ENCODE peak calls at places on chromosomes 3 and 15, in five cellular contexts. One of them, this sample, is unnamed. For H3K4me1, the result is how much of the 10 kb centered on the place peaks cover.

GRCh38 chr3:126121632-126122031 is 37.7 kb upstream of the SLC41A3 start:
- DNase-seq in esophagus muscularis mucosa: peak
- DNase-seq in stomach: peak
- DNase-seq in adrenal gland: no peak
- DNase-seq in heart left ventricle: peak
- DNase-seq in this sample: no peak

GRCh38 chr15:91866971-91867372 is 13.5 kb downstream of the SLCO3A1 start:
- DNase-seq in adrenal gland: peak
- DNase-seq in stomach: no peak
- DNase-seq in heart left ventricle: peak
- DNase-seq in esophagus muscularis mucosa: no peak
- DNase-seq in this sample: peak

GRCh38 chr3:195150194-195151118 is 120.5 kb downstream of the XXYLT1 start:
- DNase-seq in esophagus muscularis mucosa: no peak
- DNase-seq in adrenal gland: peak
- DNase-seq in heart left ventricle: peak
- DNase-seq in stomach: peak
- DNase-seq in this sample: peak

GRCh38 chr3:126982125-126982521 is 792 bp upstream of the PLXNA1 start:
- DNase-seq in adrenal gland: no peak
- DNase-seq in heart left ventricle: no peak
- DNase-seq in esophagus muscularis mucosa: no peak
- DNase-seq in stomach: no peak
- DNase-seq in this sample: no peak

GRCh38 chr3:112973325-112974177 is 1.4 kb downstream of the CD200R1 start:
- DNase-seq in esophagus muscularis mucosa: no peak
- DNase-seq in heart left ventricle: no peak
- DNase-seq in stomach: no peak
- DNase-seq in adrenal gland: no peak
- DNase-seq in this sample: no peak

GRCh38 chr3:65348596-65348995 is 660.8 kb upstream of the ADAMTS9 start:
- DNase-seq in stomach: no peak
- DNase-seq in adrenal gland: no peak
- DNase-seq in esophagus muscularis mucosa: no peak
- DNase-seq in heart left ventricle: no peak
- DNase-seq in this sample: no peak

GRCh38 chr3:167575000-167575399 is 78.7 kb downstream of the WDR49 start:
- DNase-seq in stomach: no peak
- DNase-seq in adrenal gland: no peak
- DNase-seq in esophagus muscularis mucosa: no peak
- DNase-seq in heart left ventricle: no peak
- DNase-seq in this sample: no peak

GRCh38 chr3:120894285-120894684 is 13.7 kb upstream of the STXBP5L start:
- DNase-seq in heart left ventricle: no peak
- DNase-seq in adrenal gland: no peak
- DNase-seq in stomach: no peak
- DNase-seq in esophagus muscularis mucosa: no peak
- DNase-seq in this sample: peak

GRCh38 chr3:168952551-168952950 is 711.0 kb downstream of the MECOM start:
- DNase-seq in esophagus muscularis mucosa: no peak
- DNase-seq in heart left ventricle: no peak
- DNase-seq in stomach: no peak
- DNase-seq in adrenal gland: no peak
- DNase-seq in this sample: no peak

GRCh38 chr15:65219137-65219536 is 7.9 kb upstream of the CILP start:
- DNase-seq in heart left ventricle: no peak
- DNase-seq in adrenal gland: no peak
- DNase-seq in stomach: no peak
- DNase-seq in esophagus muscularis mucosa: no peak
- DNase-seq in this sample: no peak

GRCh38 chr15:97993310-97993738 is 32.8 kb downstream of the ARRDC4 start:
- DNase-seq in stomach: no peak
- DNase-seq in esophagus muscularis mucosa: no peak
- DNase-seq in adrenal gland: no peak
- DNase-seq in heart left ventricle: no peak
- DNase-seq in this sample: no peak

GRCh38 chr15:62777657-62778056 is 264.9 kb upstream of the TPM1 start:
- DNase-seq in heart left ventricle: no peak
- DNase-seq in esophagus muscularis mucosa: no peak
- DNase-seq in adrenal gland: no peak
- DNase-seq in stomach: no peak
- DNase-seq in this sample: no peak

GRCh38 chr3:184176377-184177330 is 2.0 kb downstream of the AP2M1 start:
- DNase-seq in heart left ventricle: peak
- DNase-seq in stomach: peak
- DNase-seq in adrenal gland: peak
- DNase-seq in esophagus muscularis mucosa: no peak
- DNase-seq in this sample: peak

GRCh38 chr3:177629276-177629675 is 432.0 kb upstream of the TBL1XR1 start:
- DNase-seq in stomach: no peak
- DNase-seq in heart left ventricle: no peak
- DNase-seq in adrenal gland: no peak
- DNase-seq in esophagus muscularis mucosa: no peak
- DNase-seq in this sample: no peak

GRCh38 chr3:124659175-124659574 is 71.1 kb upstream of the UMPS start:
- DNase-seq in adrenal gland: no peak
- DNase-seq in heart left ventricle: no peak
- DNase-seq in stomach: no peak
- DNase-seq in esophagus muscularis mucosa: no peak
- DNase-seq in this sample: no peak

GRCh38 chr15:38536201-38536676 is 28.4 kb downstream of the RASGRP1 start:
- DNase-seq in esophagus muscularis mucosa: peak
- DNase-seq in heart left ventricle: peak
- DNase-seq in stomach: peak
- DNase-seq in adrenal gland: peak
- DNase-seq in this sample: peak

GRCh38 chr3:101091489-101091888 is 98.3 kb upstream of the ABI3BP start:
- DNase-seq in adrenal gland: no peak
- DNase-seq in heart left ventricle: no peak
- DNase-seq in stomach: no peak
- DNase-seq in esophagus muscularis mucosa: no peak
- DNase-seq in this sample: no peak

GRCh38 chr3:175003590-175003989 is 144.5 kb downstream of the NAALADL2 start:
- DNase-seq in adrenal gland: no peak
- DNase-seq in esophagus muscularis mucosa: no peak
- DNase-seq in heart left ventricle: no peak
- DNase-seq in stomach: no peak
- DNase-seq in this sample: no peak

GRCh38 chr15:72521682-72522081 is 47.6 kb downstream of the ARIH1 start:
- DNase-seq in esophagus muscularis mucosa: no peak
- DNase-seq in stomach: no peak
- DNase-seq in heart left ventricle: no peak
- DNase-seq in adrenal gland: no peak
- DNase-seq in this sample: peak

GRCh38 chr15:52566889-52567288 is 1.9 kb downstream of the ARPP19 start:
- DNase-seq in esophagus muscularis mucosa: no peak
- DNase-seq in heart left ventricle: no peak
- DNase-seq in stomach: no peak
- DNase-seq in adrenal gland: no peak
- DNase-seq in this sample: peak

GRCh38 chr3:52052831-52053306 is 3.5 kb downstream of the DUSP7 start:
- DNase-seq in stomach: peak
- DNase-seq in adrenal gland: peak
- DNase-seq in heart left ventricle: peak
- DNase-seq in esophagus muscularis mucosa: peak
- DNase-seq in this sample: peak

GRCh38 chr3:149480326-149481017 is 6.0 kb downstream of the TM4SF4 start:
- DNase-seq in heart left ventricle: peak
- DNase-seq in adrenal gland: peak
- DNase-seq in stomach: peak
- DNase-seq in esophagus muscularis mucosa: no peak
- DNase-seq in this sample: peak

GRCh38 chr3:39432342-39432741 is 25.8 kb downstream of the RPSA start:
- DNase-seq in heart left ventricle: no peak
- DNase-seq in adrenal gland: no peak
- DNase-seq in stomach: no peak
- DNase-seq in esophagus muscularis mucosa: no peak
- DNase-seq in this sample: no peak

GRCh38 chr3:124780767-124781485 is 50.7 kb downstream of the UMPS start:
- DNase-seq in heart left ventricle: peak
- DNase-seq in esophagus muscularis mucosa: peak
- DNase-seq in adrenal gland: peak
- DNase-seq in stomach: no peak
- DNase-seq in this sample: peak

GRCh38 chr3:197889204-197889930 is 60.6 kb upstream of the RPL35A start:
- DNase-seq in stomach: no peak
- DNase-seq in heart left ventricle: no peak
- DNase-seq in esophagus muscularis mucosa: no peak
- DNase-seq in adrenal gland: no peak
- DNase-seq in this sample: no peak

GRCh38 chr15:64314456-64314855 is 41.5 kb downstream of the CSNK1G1 start:
- DNase-seq in heart left ventricle: no peak
- DNase-seq in adrenal gland: no peak
- DNase-seq in stomach: no peak
- DNase-seq in esophagus muscularis mucosa: no peak
- DNase-seq in this sample: no peak

GRCh38 chr3:126480864-126481263 is 5.2 kb upstream of the ZXDC start:
- DNase-seq in adrenal gland: no peak
- DNase-seq in esophagus muscularis mucosa: no peak
- DNase-seq in stomach: no peak
- DNase-seq in heart left ventricle: peak
- DNase-seq in this sample: no peak

GRCh38 chr3:133851266-133851906 is 44.3 kb downstream of the RAB6B start:
- DNase-seq in stomach: no peak
- DNase-seq in esophagus muscularis mucosa: no peak
- DNase-seq in adrenal gland: no peak
- DNase-seq in heart left ventricle: no peak
- DNase-seq in this sample: no peak

GRCh38 chr15:57427367-57427821 is 51.1 kb downstream of the CGNL1 start:
- DNase-seq in adrenal gland: no peak
- DNase-seq in stomach: no peak
- DNase-seq in esophagus muscularis mucosa: no peak
- DNase-seq in heart left ventricle: no peak
- DNase-seq in this sample: no peak

GRCh38 chr3:43243590-43244587 is 42.5 kb upstream of the SNRK start:
- DNase-seq in esophagus muscularis mucosa: peak
- DNase-seq in heart left ventricle: no peak
- DNase-seq in adrenal gland: no peak
- DNase-seq in stomach: no peak
- DNase-seq in this sample: no peak

DNA sequence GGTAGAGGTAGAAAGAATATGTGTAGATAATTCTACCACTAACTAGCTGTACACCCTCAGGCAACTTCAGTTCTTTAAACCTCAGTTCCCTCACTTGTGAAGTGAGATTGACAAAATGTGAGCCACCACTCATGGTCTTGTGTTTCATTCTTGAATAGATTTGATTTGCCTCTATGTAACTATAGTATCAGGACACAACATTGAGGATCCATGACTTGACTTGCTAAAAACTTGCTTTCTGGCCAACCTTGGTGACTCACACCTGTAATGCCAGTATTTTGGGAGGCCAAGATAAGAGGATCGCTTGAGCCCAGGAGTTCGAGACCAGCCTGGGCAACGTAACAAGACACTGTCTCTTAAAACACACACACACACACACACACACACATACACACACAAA is 115.8 kb upstream of the FLNB start:
- DNase-seq in esophagus muscularis mucosa: no peak
- DNase-seq in heart left ventricle: no peak
- DNase-seq in adrenal gland: no peak
- DNase-seq in stomach: no peak
- DNase-seq in this sample: no peak
- H3K27ac ChIP-seq in esophagus muscularis mucosa: peak
- H3K27ac ChIP-seq in heart left ventricle: peak
- H3K27ac ChIP-seq in adrenal gland: no peak
- H3K27ac ChIP-seq in stomach: peak
- H3K27ac ChIP-seq in this sample: no peak

GRCh38 chr3:159765025-159765859 is 223.4 kb upstream of the IL12A start:
- DNase-seq in heart left ventricle: peak
- DNase-seq in stomach: peak
- DNase-seq in adrenal gland: peak
- DNase-seq in esophagus muscularis mucosa: no peak
- DNase-seq in this sample: peak

GRCh38 chr3:159765860-159766294 is 222.8 kb upstream of the IL12A start:
- DNase-seq in stomach: no peak
- DNase-seq in adrenal gland: no peak
- DNase-seq in esophagus muscularis mucosa: no peak
- DNase-seq in heart left ventricle: no peak
- DNase-seq in this sample: no peak

GRCh38 chr3:159763466-159764210 is 225.0 kb upstream of the IL12A start:
- DNase-seq in heart left ventricle: peak
- DNase-seq in adrenal gland: peak
- DNase-seq in esophagus muscularis mucosa: no peak
- DNase-seq in stomach: peak
- DNase-seq in this sample: peak

GRCh38 chr3:159762981-159763465 is 225.6 kb upstream of the IL12A start:
- DNase-seq in heart left ventricle: peak
- DNase-seq in adrenal gland: peak
- DNase-seq in stomach: peak
- DNase-seq in esophagus muscularis mucosa: no peak
- DNase-seq in this sample: peak

DNA sequence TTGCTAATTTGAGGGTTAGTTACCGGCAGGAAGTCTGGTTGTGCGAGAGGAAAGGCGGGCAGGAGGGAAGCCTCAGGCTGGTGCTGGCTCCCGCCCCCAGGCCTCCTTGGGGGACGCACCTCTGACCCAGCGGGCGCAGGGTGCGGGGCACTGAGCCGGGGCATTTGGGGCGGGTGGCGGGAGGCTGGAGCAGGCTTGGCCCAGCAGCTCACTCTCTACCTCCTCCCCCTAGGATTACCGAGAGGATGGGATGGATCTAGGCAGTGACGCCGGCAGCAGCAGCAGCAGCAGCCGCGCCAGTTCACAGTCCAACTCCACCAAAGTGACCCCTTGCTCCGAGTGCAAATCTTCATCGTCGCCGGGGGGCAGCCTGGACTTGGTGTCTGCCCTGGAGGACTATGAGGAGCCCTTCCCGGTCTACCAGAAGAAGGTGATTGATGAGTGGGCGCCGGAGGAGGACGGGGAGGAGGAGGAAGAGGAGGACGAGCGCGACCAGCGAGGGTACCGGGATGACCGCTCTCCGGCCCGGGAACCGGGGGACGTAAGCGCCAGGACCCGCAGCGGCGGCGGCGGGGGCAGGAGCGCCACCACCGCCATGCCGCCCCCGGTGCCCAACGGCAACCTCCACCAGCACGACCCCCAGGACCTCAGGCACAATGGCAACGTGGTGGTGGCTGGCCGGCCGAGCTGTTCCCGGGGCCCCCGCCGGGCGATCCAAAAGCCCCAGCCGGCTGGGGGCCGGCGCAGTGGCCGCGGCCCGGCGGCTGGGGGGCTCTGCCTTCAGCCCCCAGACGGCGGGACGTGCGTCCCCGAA is 224.2 kb upstream of the IL12A start:
- DNase-seq in heart left ventricle: peak
- DNase-seq in stomach: no peak
- DNase-seq in adrenal gland: peak
- DNase-seq in esophagus muscularis mucosa: no peak
- DNase-seq in this sample: no peak
- TF ChIP-seq POLR2A in heart left ventricle: peak
- TF ChIP-seq POLR2A in stomach: peak
- TF ChIP-seq POLR2A in adrenal gland: peak
- TF ChIP-seq POLR2A in esophagus muscularis mucosa: no peak
- TF ChIP-seq POLR2A in this sample: no peak

GRCh38 chr3:64215559-64215958 is 9.7 kb downstream of the PRICKLE2 start:
- DNase-seq in esophagus muscularis mucosa: no peak
- DNase-seq in stomach: no peak
- DNase-seq in adrenal gland: no peak
- DNase-seq in heart left ventricle: no peak
- DNase-seq in this sample: no peak
- H3K4me1 ChIP-seq in esophagus muscularis mucosa: half or more
- H3K4me1 ChIP-seq in stomach: under half
- H3K4me1 ChIP-seq in adrenal gland: under half
- H3K4me1 ChIP-seq in heart left ventricle: under half
- H3K4me1 ChIP-seq in this sample: under half

GRCh38 chr15:66454143-66454542 is 43.4 kb downstream of the SNAPC5 start:
- DNase-seq in stomach: no peak
- DNase-seq in adrenal gland: no peak
- DNase-seq in esophagus muscularis mucosa: no peak
- DNase-seq in heart left ventricle: no peak
- DNase-seq in this sample: no peak
- H3K27ac ChIP-seq in stomach: no peak
- H3K27ac ChIP-seq in adrenal gland: no peak
- H3K27ac ChIP-seq in esophagus muscularis mucosa: no peak
- H3K27ac ChIP-seq in heart left ventricle: no peak
- H3K27ac ChIP-seq in this sample: no peak

This sample was measured in thyroid gland.